ENCODE peak calls at places on chromosomes 2 and 18, in five cellular contexts. One of them, this sample, is unnamed.

GRCh38 chr2:159873136-159873728 is 75.2 kb upstream of the CD302 start:
- DNase-seq in neuronal stem cell: no peak
- DNase-seq in AG09309: no peak
- DNase-seq in BE2C: no peak
- DNase-seq in CD4-positive, alpha-beta memory T cell: no peak
- DNase-seq in this sample: no peak

GRCh38 chr2:196293751-196294486 is 122.5 kb upstream of the STK17B start:
- DNase-seq in CD4-positive, alpha-beta memory T cell: no peak
- DNase-seq in AG09309: peak; percentile 83
- DNase-seq in BE2C: no peak
- DNase-seq in neuronal stem cell: no peak
- DNase-seq in this sample: no peak

GRCh38 chr18:54090856-54091255 is 133.6 kb downstream of the MBD2 start:
- DNase-seq in BE2C: no peak
- DNase-seq in CD4-positive, alpha-beta memory T cell: no peak
- DNase-seq in neuronal stem cell: no peak
- DNase-seq in AG09309: no peak
- DNase-seq in this sample: no peak

GRCh38 chr2:215835641-215836040 is 177.7 kb downstream of the MREG start:
- DNase-seq in AG09309: no peak
- DNase-seq in CD4-positive, alpha-beta memory T cell: no peak
- DNase-seq in BE2C: no peak
- DNase-seq in neuronal stem cell: no peak
- DNase-seq in this sample: no peak

GRCh38 chr2:187408926-187409325 is 39.1 kb downstream of the CALCRL start:
- DNase-seq in neuronal stem cell: no peak
- DNase-seq in CD4-positive, alpha-beta memory T cell: no peak
- DNase-seq in AG09309: no peak
- DNase-seq in BE2C: no peak
- DNase-seq in this sample: no peak

GRCh38 chr2:38407111-38407682 is 30.1 kb upstream of the ATL2 start:
- DNase-seq in BE2C: no peak
- DNase-seq in AG09309: no peak
- DNase-seq in CD4-positive, alpha-beta memory T cell: no peak
- DNase-seq in neuronal stem cell: no peak
- DNase-seq in this sample: no peak

GRCh38 chr2:240255811-240256703 is 115.6 kb upstream of the OTOS start:
- DNase-seq in neuronal stem cell: no peak
- DNase-seq in BE2C: no peak
- DNase-seq in CD4-positive, alpha-beta memory T cell: no peak
- DNase-seq in AG09309: no peak
- DNase-seq in this sample: no peak

GRCh38 chr18:62526098-62527025 is 3.5 kb downstream of the ZCCHC2 start:
- DNase-seq in AG09309: peak; percentile 86
- DNase-seq in BE2C: peak; percentile 63
- DNase-seq in neuronal stem cell: peak; percentile 79
- DNase-seq in CD4-positive, alpha-beta memory T cell: peak; percentile 72
- DNase-seq in this sample: peak; percentile 61

GRCh38 chr18:79559121-79559835 is 120.3 kb upstream of the CTDP1 start:
- DNase-seq in neuronal stem cell: no peak
- DNase-seq in AG09309: no peak
- DNase-seq in CD4-positive, alpha-beta memory T cell: no peak
- DNase-seq in BE2C: no peak
- DNase-seq in this sample: no peak

GRCh38 chr2:121019756-121020155 is 265.2 kb downstream of the TFCP2L1 start:
- DNase-seq in neuronal stem cell: no peak
- DNase-seq in AG09309: no peak
- DNase-seq in CD4-positive, alpha-beta memory T cell: no peak
- DNase-seq in BE2C: no peak
- DNase-seq in this sample: no peak

GRCh38 chr2:26197516-26197915 is 24.6 kb downstream of the GAREM2 start:
- DNase-seq in BE2C: no peak
- DNase-seq in neuronal stem cell: no peak
- DNase-seq in CD4-positive, alpha-beta memory T cell: no peak
- DNase-seq in AG09309: no peak
- DNase-seq in this sample: no peak

GRCh38 chr2:201971516-201972228 is 62.0 kb upstream of the FZD7 start:
- DNase-seq in AG09309: peak; percentile 68
- DNase-seq in neuronal stem cell: no peak
- DNase-seq in BE2C: no peak
- DNase-seq in CD4-positive, alpha-beta memory T cell: no peak
- DNase-seq in this sample: no peak

GRCh38 chr2:228927028-228928010 is 343.8 kb downstream of the PID1 start:
- DNase-seq in CD4-positive, alpha-beta memory T cell: no peak
- DNase-seq in AG09309: no peak
- DNase-seq in neuronal stem cell: no peak
- DNase-seq in BE2C: no peak
- DNase-seq in this sample: no peak

GRCh38 chr18:48802543-48803428 is 148.0 kb downstream of the SMAD7 start:
- DNase-seq in BE2C: no peak
- DNase-seq in AG09309: no peak
- DNase-seq in CD4-positive, alpha-beta memory T cell: no peak
- DNase-seq in neuronal stem cell: no peak
- DNase-seq in this sample: no peak

GRCh38 chr2:84856785-84857184 is 24.1 kb downstream of the TRABD2A start:
- DNase-seq in BE2C: no peak
- DNase-seq in neuronal stem cell: no peak
- DNase-seq in CD4-positive, alpha-beta memory T cell: peak; percentile 51
- DNase-seq in AG09309: no peak
- DNase-seq in this sample: no peak

GRCh38 chr2:68253211-68254068 is 1.1 kb upstream of the PPP3R1 start:
- DNase-seq in neuronal stem cell: peak; percentile 40
- DNase-seq in CD4-positive, alpha-beta memory T cell: peak; percentile 59
- DNase-seq in BE2C: no peak
- DNase-seq in AG09309: no peak
- DNase-seq in this sample: peak; percentile 26

GRCh38 chr2:121804340-121804739 is 48.9 kb downstream of the TSN start:
- DNase-seq in CD4-positive, alpha-beta memory T cell: no peak
- DNase-seq in neuronal stem cell: no peak
- DNase-seq in BE2C: peak; percentile 77
- DNase-seq in AG09309: no peak
- DNase-seq in this sample: peak; percentile 31

GRCh38 chr2:67213270-67213670 is 183.9 kb upstream of the ETAA1 start:
- DNase-seq in BE2C: peak; percentile 37
- DNase-seq in AG09309: no peak
- DNase-seq in CD4-positive, alpha-beta memory T cell: no peak
- DNase-seq in neuronal stem cell: no peak
- DNase-seq in this sample: no peak

GRCh38 chr2:67215636-67216035 is 181.5 kb upstream of the ETAA1 start:
- DNase-seq in CD4-positive, alpha-beta memory T cell: no peak
- DNase-seq in neuronal stem cell: no peak
- DNase-seq in BE2C: no peak
- DNase-seq in AG09309: no peak
- DNase-seq in this sample: no peak

GRCh38 chr2:67213677-67214402 is 183.3 kb upstream of the ETAA1 start:
- DNase-seq in neuronal stem cell: no peak
- DNase-seq in BE2C: no peak
- DNase-seq in AG09309: no peak
- DNase-seq in CD4-positive, alpha-beta memory T cell: no peak
- DNase-seq in this sample: no peak

GRCh38 chr2:67215214-67215613 is 181.9 kb upstream of the ETAA1 start:
- DNase-seq in CD4-positive, alpha-beta memory T cell: no peak
- DNase-seq in neuronal stem cell: no peak
- DNase-seq in AG09309: peak; percentile 17
- DNase-seq in BE2C: peak; percentile 75
- DNase-seq in this sample: no peak

DNA sequence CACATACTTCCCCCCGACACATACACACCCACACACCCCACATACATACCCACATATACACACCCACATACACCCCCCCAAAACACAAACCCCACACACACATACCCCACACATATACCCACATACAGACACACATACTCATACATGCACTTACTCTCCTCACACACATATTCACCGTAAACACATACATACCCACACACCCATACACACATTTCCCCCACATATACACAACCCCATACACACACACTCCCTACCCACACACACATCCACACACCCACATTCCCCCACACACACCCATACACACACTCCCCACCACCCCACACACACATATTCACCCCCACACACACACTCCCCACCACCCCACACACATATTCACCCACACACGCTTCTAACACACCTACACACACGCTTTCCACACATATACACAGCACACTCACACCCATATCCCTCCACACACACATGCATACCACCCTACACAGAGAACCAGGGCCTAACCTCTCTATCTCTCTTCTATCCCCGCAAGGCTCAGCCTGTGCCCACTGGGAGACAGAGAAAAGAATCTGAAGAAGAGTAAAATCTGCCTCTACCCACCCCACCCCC is 182.4 kb upstream of the ETAA1 start:
- DNase-seq in AG09309: no peak
- DNase-seq in neuronal stem cell: no peak
- DNase-seq in CD4-positive, alpha-beta memory T cell: no peak
- DNase-seq in BE2C: no peak
- DNase-seq in this sample: no peak
- H3K4me3 ChIP-seq in AG09309: no peak overlapping the region
- H3K4me3 ChIP-seq in neuronal stem cell: no peak overlapping the region
- H3K4me3 ChIP-seq in CD4-positive, alpha-beta memory T cell: no peak overlapping the region
- H3K4me3 ChIP-seq in BE2C: no peak overlapping the region
- H3K4me3 ChIP-seq in this sample: no peak overlapping the region

GRCh38 chr2:167599228-167599627 is 648.2 kb downstream of the STK39 start:
- DNase-seq in CD4-positive, alpha-beta memory T cell: no peak
- DNase-seq in neuronal stem cell: no peak
- DNase-seq in AG09309: no peak
- DNase-seq in BE2C: no peak
- DNase-seq in this sample: no peak
- H3K4me3 ChIP-seq in CD4-positive, alpha-beta memory T cell: no peak overlapping the region
- H3K4me3 ChIP-seq in neuronal stem cell: no peak overlapping the region
- H3K4me3 ChIP-seq in AG09309: no peak overlapping the region
- H3K4me3 ChIP-seq in BE2C: no peak overlapping the region
- H3K4me3 ChIP-seq in this sample: no peak overlapping the region

GRCh38 chr2:237147317-237147716 is 61.6 kb downstream of the COPS8 start:
- DNase-seq in BE2C: no peak
- DNase-seq in neuronal stem cell: no peak
- DNase-seq in CD4-positive, alpha-beta memory T cell: no peak
- DNase-seq in AG09309: no peak
- DNase-seq in this sample: no peak

GRCh38 chr2:237150831-237151230 is 65.1 kb downstream of the COPS8 start:
- DNase-seq in CD4-positive, alpha-beta memory T cell: no peak
- DNase-seq in BE2C: no peak
- DNase-seq in AG09309: no peak
- DNase-seq in neuronal stem cell: no peak
- DNase-seq in this sample: no peak

GRCh38 chr2:237150186-237150585 is 64.5 kb downstream of the COPS8 start:
- DNase-seq in AG09309: no peak
- DNase-seq in BE2C: no peak
- DNase-seq in CD4-positive, alpha-beta memory T cell: no peak
- DNase-seq in neuronal stem cell: no peak
- DNase-seq in this sample: no peak

GRCh38 chr2:237149425-237149824 is 63.7 kb downstream of the COPS8 start:
- DNase-seq in AG09309: no peak
- DNase-seq in neuronal stem cell: no peak
- DNase-seq in CD4-positive, alpha-beta memory T cell: no peak
- DNase-seq in BE2C: no peak
- DNase-seq in this sample: no peak

GRCh38 chr2:237148624-237149023 is 62.9 kb downstream of the COPS8 start:
- DNase-seq in BE2C: no peak
- DNase-seq in neuronal stem cell: no peak
- DNase-seq in AG09309: no peak
- DNase-seq in CD4-positive, alpha-beta memory T cell: no peak
- DNase-seq in this sample: no peak
- H3K4me3 ChIP-seq in BE2C: no peak overlapping the region
- H3K4me3 ChIP-seq in neuronal stem cell: no peak overlapping the region
- H3K4me3 ChIP-seq in AG09309: no peak overlapping the region
- H3K4me3 ChIP-seq in CD4-positive, alpha-beta memory T cell: no peak overlapping the region
- H3K4me3 ChIP-seq in this sample: no peak overlapping the region

DNA sequence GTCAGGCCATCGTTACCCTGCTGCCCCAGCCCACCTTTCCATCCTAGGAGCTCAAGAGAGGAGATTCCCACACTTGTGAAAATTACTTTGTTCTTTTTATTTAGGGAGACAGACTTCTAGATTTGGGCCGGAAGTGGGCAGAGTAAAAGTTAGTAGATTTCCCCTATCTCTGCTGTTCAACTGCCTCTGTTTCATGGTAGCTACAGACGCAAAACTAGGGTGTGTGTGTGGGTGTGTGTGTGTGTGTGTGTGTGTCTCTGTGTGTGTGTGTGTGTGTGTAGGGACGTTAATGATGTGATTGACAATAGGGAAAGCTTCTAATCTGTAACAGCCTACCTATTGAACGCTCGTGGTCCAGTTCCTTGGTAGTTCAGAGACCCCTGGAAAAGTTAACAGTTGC is 441 bp downstream of the PSMA8 start:
- DNase-seq in AG09309: no peak
- DNase-seq in CD4-positive, alpha-beta memory T cell: peak; percentile 29
- DNase-seq in neuronal stem cell: no peak
- DNase-seq in BE2C: no peak
- DNase-seq in this sample: peak; percentile 45
- H3K4me3 ChIP-seq in AG09309: no peak overlapping the region
- H3K4me3 ChIP-seq in CD4-positive, alpha-beta memory T cell: no peak overlapping the region
- H3K4me3 ChIP-seq in neuronal stem cell: no peak overlapping the region
- H3K4me3 ChIP-seq in BE2C: no peak overlapping the region
- H3K4me3 ChIP-seq in this sample: peak overlapping the region; percentile 69

GRCh38 chr2:99827296-99827999 is 314.9 kb downstream of the AFF3 start:
- DNase-seq in BE2C: no peak
- DNase-seq in CD4-positive, alpha-beta memory T cell: no peak
- DNase-seq in AG09309: no peak
- DNase-seq in neuronal stem cell: no peak
- DNase-seq in this sample: peak; percentile 81
- H3K4me3 ChIP-seq in BE2C: no peak overlapping the region
- H3K4me3 ChIP-seq in CD4-positive, alpha-beta memory T cell: no peak overlapping the region
- H3K4me3 ChIP-seq in AG09309: no peak overlapping the region
- H3K4me3 ChIP-seq in neuronal stem cell: no peak overlapping the region
- H3K4me3 ChIP-seq in this sample: no peak overlapping the region

GRCh38 chr2:31137211-31138036 is 816 bp downstream of the GALNT14 start:
- DNase-seq in neuronal stem cell: peak; percentile 14
- DNase-seq in AG09309: no peak
- DNase-seq in BE2C: peak; percentile 35
- DNase-seq in CD4-positive, alpha-beta memory T cell: no peak
- DNase-seq in this sample: no peak
- H3K4me3 ChIP-seq in neuronal stem cell: no peak overlapping the region
- H3K4me3 ChIP-seq in AG09309: peak overlapping the region; percentile 56
- H3K4me3 ChIP-seq in BE2C: peak overlapping the region; percentile 72
- H3K4me3 ChIP-seq in CD4-positive, alpha-beta memory T cell: no peak overlapping the region
- H3K4me3 ChIP-seq in this sample: peak overlapping the region; percentile 41

GRCh38 chr18:59219672-59220163 is at the start of gene GRP:
- DNase-seq in CD4-positive, alpha-beta memory T cell: no peak
- DNase-seq in neuronal stem cell: no peak
- DNase-seq in AG09309: no peak
- DNase-seq in BE2C: no peak
- DNase-seq in this sample: no peak
- H3K4me3 ChIP-seq in CD4-positive, alpha-beta memory T cell: no peak within 1 kb of the TSS
- H3K4me3 ChIP-seq in neuronal stem cell: no peak within 1 kb of the TSS
- H3K4me3 ChIP-seq in AG09309: peak within 1 kb of the TSS; percentile 29
- H3K4me3 ChIP-seq in BE2C: no peak within 1 kb of the TSS
- H3K4me3 ChIP-seq in this sample: no peak within 1 kb of the TSS

This sample was measured in Jurkat, Clone E6-1.